ENCODE peak calls at places on chromosome 21, in six cellular contexts. F is AG04450, N is osteocyte, T is mucosa of descending colon, O is astrocyte of the spinal cord, U is RWPE1. J is an unnamed sample.

GRCh38 chr21:28431022-28431421 is 561.7 kb downstream of the LTN1 start:
- DNase-seq in F (no peak), N (no peak), T (no peak), O (no peak), U (no peak), J (no peak)

GRCh38 chr21:25956993-25957714 is 213.4 kb downstream of the APP start:
- DNase-seq in F (peak), N (no peak), T (no peak), O (peak), U (no peak), J (no peak)

GRCh38 chr21:41761211-41762181 is 5.4 kb downstream of the RIPK4 start:
- DNase-seq in F (no peak), N (no peak), T (no peak), O (peak), U (no peak), J (peak)

GRCh38 chr21:17003221-17003620 is 509.6 kb upstream of the CXADR start:
- DNase-seq in F (peak), N (no peak), T (no peak), O (peak), U (no peak), J (no peak)

GRCh38 chr21:21003701-21004100 is 5.5 kb downstream of the NCAM2 start:
- DNase-seq in F (no peak), N (no peak), T (no peak), O (peak), U (no peak), J (no peak)

GRCh38 chr21:42991992-42992740 is 17.8 kb downstream of the PKNOX1 start:
- DNase-seq in F (peak), N (no peak), T (no peak), O (peak), U (peak), J (peak)

GRCh38 chr21:42151148-42152074 is 67.5 kb upstream of the ABCG1 start:
- DNase-seq in F (no peak), N (no peak), T (no peak), O (no peak), U (no peak), J (peak)

GRCh38 chr21:45871616-45872236 is 109.8 kb upstream of the COL6A1 start:
- DNase-seq in F (no peak), N (no peak), T (no peak), O (no peak), U (no peak), J (peak)

GRCh38 chr21:44516342-44516741 is 23.7 kb downstream of the KRTAP10-1 start:
- DNase-seq in F (no peak), N (no peak), T (no peak), O (no peak), U (no peak), J (peak)

GRCh38 chr21:16407403-16408279 is 677.9 kb downstream of the USP25 start:
- DNase-seq in F (no peak), N (no peak), T (no peak), O (peak), U (no peak), J (no peak)

GRCh38 chr21:15462092-15462491 is 267.7 kb upstream of the USP25 start:
- DNase-seq in F (no peak), N (no peak), T (no peak), O (no peak), U (no peak), J (no peak)

GRCh38 chr21:46096997-46097825 is 701 bp upstream of the COL6A2 start:
- DNase-seq in F (no peak), N (no peak), T (peak), O (no peak), U (no peak), J (peak)

GRCh38 chr21:17495680-17496079 is 17.2 kb upstream of the CXADR start:
- DNase-seq in F (no peak), N (no peak), T (no peak), O (peak), U (no peak), J (no peak)

GRCh38 chr21:14685568-14685967 is 139.5 kb upstream of the SAMSN1 start:
- DNase-seq in F (no peak), N (no peak), T (no peak), O (no peak), U (no peak), J (no peak)

GRCh38 chr21:41250519-41250918 is 66.1 kb upstream of the FAM3B start:
- DNase-seq in F (no peak), N (no peak), T (no peak), O (peak), U (no peak), J (no peak)

GRCh38 chr21:42306366-42307035 is 8.7 kb downstream of the TFF3 start:
- DNase-seq in F (no peak), N (no peak), T (no peak), O (no peak), U (no peak), J (no peak)

GRCh38 chr21:29005696-29006095 is 13.0 kb upstream of the LTN1 start:
- DNase-seq in F (no peak), N (no peak), T (no peak), O (no peak), U (no peak), J (no peak)

GRCh38 chr21:41369105-41369914 is 7.5 kb downstream of the MX2 start:
- DNase-seq in F (no peak), N (no peak), T (peak), O (no peak), U (no peak), J (no peak)

GRCh38 chr21:25329227-25329626 is 278.1 kb downstream of the MRPL39 start:
- DNase-seq in F (peak), N (no peak), T (no peak), O (peak), U (peak), J (no peak)

GRCh38 chr21:41973861-41974751 is 20.3 kb upstream of the C2CD2 start:
- DNase-seq in F (no peak), N (peak), T (no peak), O (no peak), U (no peak), J (peak)

GRCh38 chr21:44434936-44435635 is 20.2 kb upstream of the LRRC3 start:
- DNase-seq in F (no peak), N (peak), T (peak), O (no peak), U (no peak), J (peak)

GRCh38 chr21:32732544-32732943 is 4.7 kb upstream of the SYNJ1 start:
- DNase-seq in F (no peak), N (no peak), T (no peak), O (no peak), U (no peak), J (no peak)

GRCh38 chr21:43585924-43586411 is 73.3 kb downstream of the HSF2BP start:
- DNase-seq in F (peak), N (peak), T (no peak), O (peak), U (peak), J (no peak)

GRCh38 chr21:28916150-28916893 is 76.4 kb downstream of the LTN1 start:
- DNase-seq in F (no peak), N (no peak), T (no peak), O (no peak), U (no peak), J (no peak)

GRCh38 chr21:42846221-42846620 is 33.1 kb downstream of the WDR4 start:
- DNase-seq in F (no peak), N (no peak), T (peak), O (no peak), U (no peak), J (peak)

GRCh38 chr21:31136891-31137290 is 98.6 kb upstream of the KRTAP19-8 start:
- DNase-seq in F (peak), N (no peak), T (no peak), O (peak), U (no peak), J (no peak)
- TF ChIP-seq CTCF in F (no peak), N (no peak), T (no peak), O (no peak), U (no peak), J (no peak)

GRCh38 chr21:30829659-30830058 is at the start of gene KRTAP7-1:
- DNase-seq in F (no peak), N (no peak), T (no peak), O (no peak), U (no peak), J (no peak)

DNA sequence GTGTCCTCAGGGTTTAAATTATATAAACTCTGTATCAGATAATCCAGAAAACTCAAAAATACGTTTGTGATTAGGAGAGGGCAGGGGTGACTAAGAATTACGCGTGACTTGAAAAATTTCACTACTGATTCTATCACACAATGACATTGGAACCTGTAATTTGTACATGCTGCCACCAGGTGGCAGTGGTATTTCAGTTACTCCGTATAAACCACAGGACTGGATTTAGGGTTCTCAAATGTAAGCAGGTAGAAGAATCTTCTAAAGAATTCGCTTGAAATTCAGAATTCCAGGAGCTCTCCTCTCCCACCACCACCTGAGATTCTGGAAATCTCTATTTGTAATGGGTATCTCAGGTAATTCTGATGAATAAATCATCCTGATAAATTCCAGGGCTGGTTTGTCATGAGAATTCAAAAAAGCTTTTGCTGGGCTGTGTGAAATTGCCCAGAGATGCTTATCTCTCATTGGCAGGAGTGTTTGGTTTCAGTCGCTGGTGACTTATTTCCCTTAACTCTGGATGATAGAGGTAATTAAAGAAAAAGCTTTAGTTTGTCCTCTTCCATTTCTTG is 1.7 kb upstream of the KRTAP7-1 start:
- DNase-seq in F (no peak), N (no peak), T (no peak), O (no peak), U (no peak), J (no peak)
- TF ChIP-seq CTCF in F (peak), N (peak), T (no peak), O (peak), U (no peak), J (peak)

GRCh38 chr21:33892853-33893252 is 22.8 kb downstream of the ATP5PO start:
- DNase-seq in F (no peak), N (no peak), T (no peak), O (no peak), U (no peak), J (no peak)
- TF ChIP-seq CTCF in F (no peak), N (no peak), T (no peak), O (no peak), U (no peak), J (no peak)

DNA sequence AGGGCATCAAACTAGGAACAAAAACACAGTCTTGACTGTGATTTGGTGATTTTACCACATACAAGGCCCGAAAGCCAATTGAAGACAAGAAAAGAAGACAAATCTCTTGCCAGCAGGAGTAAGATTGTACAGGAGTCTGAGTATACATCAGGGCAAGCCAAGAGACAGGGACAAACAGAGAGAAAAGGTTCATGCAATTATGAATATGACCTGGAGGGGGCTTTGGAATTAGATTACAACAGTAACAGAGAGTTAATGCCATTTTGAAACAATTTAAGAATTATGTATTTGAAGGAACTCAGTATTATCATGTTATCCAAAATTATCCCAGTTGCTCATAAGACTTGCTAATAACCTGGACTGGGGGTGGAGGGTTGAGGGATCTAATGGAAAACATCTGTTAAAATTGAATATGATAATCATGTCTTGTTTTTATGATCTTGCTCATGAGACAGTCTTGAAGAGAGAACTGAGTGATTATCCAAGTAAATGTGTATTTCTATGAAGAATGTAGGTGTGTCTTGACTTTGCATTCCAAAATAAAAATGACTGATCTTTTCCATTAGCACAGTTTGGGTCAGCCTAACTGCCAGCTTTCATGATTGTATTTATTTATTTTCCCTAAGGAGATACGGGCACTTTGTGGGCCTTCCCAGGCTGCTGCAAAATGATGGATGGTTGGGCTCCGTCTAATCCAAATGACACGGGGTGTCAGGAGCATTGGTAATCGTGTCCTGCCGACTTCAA is 117.7 kb downstream of the ERG start:
- DNase-seq in F (no peak), N (no peak), T (no peak), O (peak), U (peak), J (no peak)
- TF ChIP-seq CTCF in F (peak), N (peak), T (no peak), O (peak), U (peak), J (no peak)